ENCODE peak calls at places on chromosomes 7 and 10, in six cellular contexts. Z is WTC11, Y is GM12878, D is K562, K is H1, H is HepG2. N is an unnamed sample.

GRCh38 chr10:72796042-72796441 is 97.5 kb upstream of the OIT3 start:
- DNase-seq in Z (no peak), Y (no peak), D (peak), K (no peak), H (no peak), N (no peak)

GRCh38 chr7:76296743-76297740 is 5.4 kb upstream of the HSPB1 start:
- DNase-seq in Z (no peak), Y (no peak), D (no peak), K (no peak), H (peak), N (no peak)

GRCh38 chr7:130286881-130287280 is 6.1 kb upstream of the CPA4 start:
- DNase-seq in Z (no peak), Y (no peak), D (no peak), K (no peak), H (no peak), N (no peak)

GRCh38 chr7:31549621-31550020 is 35.7 kb downstream of the ITPRID1 start:
- DNase-seq in Z (no peak), Y (no peak), D (no peak), K (no peak), H (no peak), N (no peak)

GRCh38 chr7:8931906-8932646 is 498.7 kb downstream of the NXPH1 start:
- DNase-seq in Z (no peak), Y (no peak), D (peak), K (no peak), H (no peak), N (no peak)

GRCh38 chr10:75400769-75401568 is 595 bp downstream of the ZNF503 start:
- DNase-seq in Z (peak), Y (no peak), D (no peak), K (no peak), H (no peak), N (peak)

GRCh38 chr10:102121739-102122372 is 1.7 kb upstream of the LDB1 start:
- DNase-seq in Z (peak), Y (no peak), D (peak), K (no peak), H (no peak), N (peak)

GRCh38 chr10:103038570-103038969 is 120.5 kb downstream of the CNNM2 start:
- DNase-seq in Z (no peak), Y (no peak), D (no peak), K (no peak), H (no peak), N (no peak)

GRCh38 chr10:30902621-30903396 is 128.9 kb downstream of the ZNF438 start:
- DNase-seq in Z (no peak), Y (no peak), D (no peak), K (no peak), H (no peak), N (no peak)

GRCh38 chr10:101261702-101262101 is 32.4 kb upstream of the LBX1 start:
- DNase-seq in Z (no peak), Y (no peak), D (no peak), K (no peak), H (no peak), N (peak)

GRCh38 chr10:125999694-126000093 is 103.3 kb downstream of the FANK1 start:
- DNase-seq in Z (no peak), Y (no peak), D (no peak), K (no peak), H (no peak), N (no peak)

GRCh38 chr10:125994601-125995000 is 98.2 kb downstream of the FANK1 start:
- DNase-seq in Z (no peak), Y (no peak), D (no peak), K (no peak), H (no peak), N (no peak)

GRCh38 chr10:125995726-125996304 is 99.5 kb downstream of the FANK1 start:
- DNase-seq in Z (no peak), Y (no peak), D (no peak), K (no peak), H (no peak), N (no peak)

GRCh38 chr10:126001579-126001978 is 105.2 kb downstream of the FANK1 start:
- DNase-seq in Z (no peak), Y (no peak), D (no peak), K (no peak), H (no peak), N (no peak)

GRCh38 chr10:125997586-125997985 is 101.2 kb downstream of the FANK1 start:
- DNase-seq in Z (no peak), Y (no peak), D (no peak), K (no peak), H (no peak), N (no peak)
- TF ChIP-seq CREB1 in Z (no peak), Y (no peak), D (no peak), K (no peak), H (no peak), N (no peak)

GRCh38 chr7:302054-302992 is 12.4 kb downstream of the FOXL3 start:
- DNase-seq in Z (peak), Y (no peak), D (no peak), K (no peak), H (no peak), N (no peak)

GRCh38 chr7:299628-300027 is 9.7 kb downstream of the FOXL3 start:
- DNase-seq in Z (no peak), Y (no peak), D (no peak), K (no peak), H (no peak), N (no peak)

GRCh38 chr7:300048-300447 is 10.1 kb downstream of the FOXL3 start:
- DNase-seq in Z (no peak), Y (no peak), D (no peak), K (no peak), H (no peak), N (no peak)

GRCh38 chr7:300546-301290 is 10.7 kb downstream of the FOXL3 start:
- DNase-seq in Z (no peak), Y (no peak), D (no peak), K (no peak), H (no peak), N (no peak)

GRCh38 chr7:301291-302053 is 11.5 kb downstream of the FOXL3 start:
- DNase-seq in Z (no peak), Y (no peak), D (no peak), K (no peak), H (no peak), N (no peak)
- TF ChIP-seq CREB1 in Z (no peak), Y (no peak), D (no peak), K (no peak), H (no peak), N (no peak)

GRCh38 chr7:144515430-144515829 is 111.9 kb upstream of the NOBOX start:
- DNase-seq in Z (no peak), Y (no peak), D (no peak), K (no peak), H (no peak), N (peak)

GRCh38 chr7:144508702-144509101 is 105.2 kb upstream of the NOBOX start:
- DNase-seq in Z (no peak), Y (peak), D (no peak), K (no peak), H (no peak), N (no peak)

GRCh38 chr7:144517762-144518161 is 114.3 kb upstream of the NOBOX start:
- DNase-seq in Z (no peak), Y (no peak), D (no peak), K (no peak), H (no peak), N (no peak)

GRCh38 chr7:144516729-144517128 is 113.2 kb upstream of the NOBOX start:
- DNase-seq in Z (no peak), Y (no peak), D (no peak), K (no peak), H (no peak), N (peak)

DNA sequence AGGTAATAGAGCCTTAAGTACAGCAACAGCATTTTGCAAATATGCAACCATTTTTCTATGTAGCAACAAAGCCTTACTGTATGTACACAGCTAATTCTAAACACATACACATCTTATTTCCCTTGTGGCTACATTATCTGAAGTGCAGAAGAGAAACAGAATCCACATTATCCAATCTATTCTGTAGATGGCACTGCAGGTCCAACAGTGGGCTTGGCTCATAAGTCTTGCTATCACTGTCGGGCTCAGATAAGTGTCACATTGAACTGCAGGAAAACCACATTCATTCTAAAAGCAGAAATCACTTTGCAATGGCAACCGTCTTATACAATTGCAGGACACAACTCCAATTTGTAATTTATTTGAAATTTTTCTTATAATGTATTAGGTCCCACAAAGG is 109.8 kb upstream of the NOBOX start:
- DNase-seq in Z (no peak), Y (peak), D (peak), K (no peak), H (no peak), N (peak)
- TF ChIP-seq CREB1 in Z (no peak), Y (no peak), D (no peak), K (no peak), H (no peak), N (no peak)

DNA sequence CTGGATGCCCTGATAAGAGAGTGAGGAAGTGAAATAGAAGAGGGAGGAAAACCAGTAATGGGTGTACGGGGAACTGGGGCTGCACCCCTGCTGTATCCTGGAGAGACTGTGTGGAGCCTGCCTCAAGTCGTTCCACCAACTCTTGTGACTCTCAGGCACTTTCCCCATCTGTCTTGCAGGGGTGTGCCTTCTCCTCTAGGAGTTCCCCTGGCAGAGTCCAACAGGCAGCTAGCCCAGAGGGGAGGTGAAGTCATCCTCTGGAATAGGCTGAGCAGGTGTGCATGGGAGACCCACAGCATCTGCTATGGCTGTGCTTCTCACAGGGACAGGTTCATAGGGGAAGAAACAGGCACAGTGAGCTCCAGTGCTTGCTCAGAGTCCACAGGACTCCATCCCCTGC is 46.8 kb downstream of the WIPF3 start:
- DNase-seq in Z (no peak), Y (no peak), D (no peak), K (no peak), H (no peak), N (no peak)
- TF ChIP-seq CREB1 in Z (no peak), Y (no peak), D (no peak), K (no peak), H (no peak), N (no peak)

DNA sequence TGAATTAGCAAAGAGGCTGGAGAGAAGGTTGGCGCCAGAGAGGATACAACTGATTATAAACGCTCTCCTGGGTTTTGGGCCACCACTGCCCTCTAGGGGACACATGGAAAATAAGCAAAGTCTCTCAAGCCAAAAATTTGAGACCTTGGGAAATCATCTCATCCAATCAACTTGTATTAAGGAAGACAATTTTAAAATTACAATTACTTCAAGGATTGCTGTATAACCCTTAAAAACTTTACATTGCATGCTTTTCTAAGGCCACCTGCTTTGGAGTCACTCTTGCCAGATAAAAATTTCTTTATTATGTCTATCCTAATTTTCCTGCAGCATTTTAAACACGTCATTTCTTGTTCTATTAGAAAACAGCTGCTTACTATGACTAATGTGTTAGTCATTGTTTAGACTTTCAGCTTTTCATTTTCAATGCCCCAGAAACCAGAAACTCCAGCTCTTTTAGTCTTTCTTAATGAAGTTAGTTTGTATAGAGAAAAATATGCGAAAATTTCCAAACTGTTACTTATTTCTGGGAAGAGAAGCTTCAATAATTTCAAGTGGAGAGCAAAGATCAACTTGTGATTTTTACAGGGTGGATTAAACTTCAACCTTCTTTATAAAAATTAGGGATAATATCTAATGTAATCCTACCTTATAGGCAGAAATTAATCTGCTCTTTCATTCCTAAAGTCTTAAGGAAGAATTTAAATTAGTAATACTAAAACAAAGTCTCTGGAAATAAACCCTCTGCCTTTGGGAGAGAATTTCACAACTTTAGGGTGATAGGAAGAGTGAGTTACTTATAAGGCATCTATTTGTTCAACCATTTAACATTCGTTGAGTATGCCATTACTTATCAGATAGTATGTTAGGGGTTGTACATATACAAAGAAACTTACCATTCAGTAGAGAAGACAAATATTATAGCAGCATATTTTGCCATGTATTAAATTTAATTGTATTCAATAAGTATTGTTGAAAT is 20.6 kb upstream of the RHOBTB1 start:
- DNase-seq in Z (peak), Y (no peak), D (peak), K (no peak), H (peak), N (peak)
- TF ChIP-seq CREB1 in Z (no peak), Y (no peak), D (no peak), K (no peak), H (peak), N (no peak)

DNA sequence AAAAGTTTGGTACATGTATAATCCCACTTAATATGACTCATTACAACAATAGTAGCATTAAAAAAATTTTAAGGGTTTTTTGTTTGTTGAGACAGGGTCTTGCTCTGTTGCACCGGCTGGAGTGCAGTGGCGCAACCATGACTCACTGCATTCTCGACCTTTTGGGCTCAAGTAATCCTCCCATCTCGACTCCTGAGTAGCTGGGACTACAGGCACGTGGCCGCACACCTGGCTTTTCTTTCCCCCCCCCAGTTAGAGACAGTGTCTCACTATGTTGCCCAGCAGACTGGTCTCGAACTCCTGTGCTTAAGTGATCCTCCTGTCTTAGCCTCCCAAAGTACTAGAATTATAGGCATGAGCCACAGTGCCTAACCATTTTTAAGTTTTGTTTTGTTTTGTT is 40.7 kb downstream of the KMT2C start:
- DNase-seq in Z (no peak), Y (no peak), D (peak), K (no peak), H (no peak), N (no peak)
- TF ChIP-seq CREB1 in Z (no peak), Y (no peak), D (no peak), K (no peak), H (no peak), N (no peak)

DNA sequence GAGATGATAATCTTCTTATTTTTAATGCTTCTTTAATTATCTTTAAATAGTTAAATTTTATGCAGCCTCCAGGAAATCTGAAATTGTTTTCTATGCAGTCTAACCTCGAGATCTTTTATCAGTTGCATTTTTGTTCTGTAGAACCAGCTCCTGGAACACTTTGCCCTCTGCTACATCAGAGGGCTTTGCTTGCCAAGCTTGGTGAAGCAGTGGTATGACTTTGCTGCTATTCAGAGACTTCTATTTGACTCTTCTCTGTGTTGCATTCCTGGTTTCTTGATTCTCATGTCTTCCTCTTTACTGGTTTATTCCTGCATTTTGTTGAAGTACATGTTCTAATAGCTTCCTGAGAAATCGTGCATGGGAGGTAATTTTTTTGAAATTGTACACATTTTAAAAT is 163.7 kb upstream of the TMEM229A start:
- DNase-seq in Z (no peak), Y (no peak), D (no peak), K (no peak), H (no peak), N (no peak)
- TF ChIP-seq CREB1 in Z (no peak), Y (no peak), D (no peak), K (no peak), H (no peak), N (no peak)

DNA sequence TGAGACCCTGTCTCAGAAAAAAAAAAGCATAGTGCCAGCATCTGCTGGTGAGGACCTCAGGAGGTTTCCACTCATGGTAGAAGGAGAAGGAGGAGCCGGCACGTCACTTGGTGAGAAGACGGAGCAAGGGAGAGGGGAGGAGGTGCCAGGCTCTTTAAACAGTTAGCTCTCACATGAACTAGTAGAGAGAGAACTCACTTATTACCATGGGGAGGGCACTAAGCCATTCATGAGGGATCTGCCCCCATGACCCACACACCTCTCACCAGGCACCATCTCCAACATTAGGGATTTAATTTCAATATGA is 62.9 kb upstream of the VKORC1L1 start:
- DNase-seq in Z (no peak), Y (no peak), D (no peak), K (no peak), H (no peak), N (no peak)
- TF ChIP-seq CREB1 in Z (no peak), Y (no peak), D (no peak), K (no peak), H (no peak), N (no peak)

DNA sequence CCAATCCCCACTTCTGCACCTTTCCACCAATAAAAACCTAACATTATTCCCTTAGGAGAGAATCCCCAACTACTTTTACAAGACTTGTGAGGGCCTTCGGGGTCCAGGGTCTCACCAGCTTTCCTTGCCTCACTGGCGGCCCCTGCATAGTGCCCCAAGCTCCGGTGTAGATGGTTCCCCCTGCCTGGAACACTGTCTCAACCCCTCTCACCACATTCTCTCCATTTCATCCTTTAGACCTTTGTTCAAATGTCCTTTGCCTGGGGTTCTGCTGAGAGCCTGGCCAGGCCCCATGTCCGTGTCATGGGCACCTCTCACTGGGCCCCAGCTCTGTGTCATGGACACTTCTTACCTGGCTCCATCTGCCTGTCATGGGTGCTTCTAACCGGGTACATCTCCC is 64.5 kb upstream of the SORCS3 start:
- DNase-seq in Z (no peak), Y (no peak), D (no peak), K (no peak), H (no peak), N (no peak)
- TF ChIP-seq CREB1 in Z (no peak), Y (no peak), D (no peak), K (no peak), H (no peak), N (no peak)

DNA sequence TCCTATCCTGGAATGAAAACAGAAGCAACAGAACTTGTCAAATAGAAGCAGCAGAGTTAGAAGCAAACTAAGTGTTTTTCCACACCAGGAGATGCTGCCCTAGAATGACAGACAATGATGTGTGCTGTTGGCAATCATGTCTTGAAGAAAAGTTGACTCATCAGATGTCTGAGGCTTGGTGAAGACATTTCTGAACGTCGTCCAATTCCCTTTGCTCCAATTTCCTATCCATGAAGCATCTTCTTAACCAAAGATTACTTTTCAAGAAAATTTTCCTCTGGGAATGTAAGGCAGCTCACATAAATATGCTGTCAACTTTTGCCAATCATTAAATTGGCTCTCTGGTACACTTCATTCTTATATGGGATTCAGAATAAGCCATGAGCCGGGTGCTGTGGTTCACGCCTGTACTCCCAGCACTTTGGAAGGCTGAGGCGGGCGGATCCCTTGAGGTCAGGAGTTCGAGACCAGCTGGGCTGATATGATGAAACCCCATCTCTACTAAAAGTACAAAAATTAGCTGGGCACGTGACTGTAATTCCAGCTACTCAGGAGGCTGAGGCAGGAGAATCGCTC is 34.6 kb downstream of the MALSU1 start:
- DNase-seq in Z (no peak), Y (no peak), D (no peak), K (no peak), H (no peak), N (no peak)
- TF ChIP-seq CREB1 in Z (no peak), Y (no peak), D (no peak), K (no peak), H (no peak), N (no peak)